ENCODE peak calls at places on chromosomes 13 and 19, in seven cellular contexts. One of them, this sample, is unnamed.

GRCh38 chr19:16886305-16886880 is 2.4 kb upstream of the F2RL3 start:
- DNase-seq in tibial nerve: peak
- DNase-seq in amygdala: no peak
- DNase-seq in tibial artery: no peak
- DNase-seq in CD4-positive, alpha-beta T cell: no peak
- DNase-seq in GM23338: no peak
- DNase-seq in nephron progenitor cell: no peak
- DNase-seq in this sample: peak

GRCh38 chr19:7788178-7788932 is 25.3 kb downstream of the CLEC4M start:
- DNase-seq in tibial nerve: no peak
- DNase-seq in amygdala: no peak
- DNase-seq in tibial artery: no peak
- DNase-seq in CD4-positive, alpha-beta T cell: no peak
- DNase-seq in GM23338: peak
- DNase-seq in nephron progenitor cell: peak
- DNase-seq in this sample: no peak

GRCh38 chr19:10474962-10475451 is 28.1 kb downstream of the KEAP1 start:
- DNase-seq in tibial nerve: no peak
- DNase-seq in amygdala: no peak
- DNase-seq in tibial artery: no peak
- DNase-seq in CD4-positive, alpha-beta T cell: no peak
- DNase-seq in GM23338: no peak
- DNase-seq in nephron progenitor cell: no peak
- DNase-seq in this sample: no peak

GRCh38 chr13:83950284-83950683 is 68.0 kb upstream of the SLITRK1 start:
- DNase-seq in tibial nerve: no peak
- DNase-seq in amygdala: no peak
- DNase-seq in tibial artery: no peak
- DNase-seq in CD4-positive, alpha-beta T cell: no peak
- DNase-seq in GM23338: no peak
- DNase-seq in nephron progenitor cell: no peak
- DNase-seq in this sample: no peak

GRCh38 chr19:54418030-54418929 is 3.0 kb downstream of the TTYH1 start:
- DNase-seq in tibial nerve: no peak
- DNase-seq in amygdala: peak
- DNase-seq in tibial artery: no peak
- DNase-seq in CD4-positive, alpha-beta T cell: no peak
- DNase-seq in GM23338: peak
- DNase-seq in nephron progenitor cell: no peak
- DNase-seq in this sample: no peak

GRCh38 chr19:54192972-54193371 is 1.9 kb downstream of the TSEN34 start:
- DNase-seq in tibial nerve: no peak
- DNase-seq in amygdala: no peak
- DNase-seq in tibial artery: no peak
- DNase-seq in CD4-positive, alpha-beta T cell: no peak
- DNase-seq in GM23338: no peak
- DNase-seq in nephron progenitor cell: no peak
- DNase-seq in this sample: no peak

GRCh38 chr13:63625869-63626268 is 2210.2 kb upstream of the PCDH20 start:
- DNase-seq in tibial nerve: no peak
- DNase-seq in amygdala: no peak
- DNase-seq in tibial artery: no peak
- DNase-seq in CD4-positive, alpha-beta T cell: no peak
- DNase-seq in GM23338: peak
- DNase-seq in nephron progenitor cell: no peak
- DNase-seq in this sample: no peak

GRCh38 chr13:112324121-112324520 is 52.0 kb upstream of the SPACA7 start:
- DNase-seq in tibial nerve: no peak
- DNase-seq in amygdala: no peak
- DNase-seq in tibial artery: no peak
- DNase-seq in CD4-positive, alpha-beta T cell: no peak
- DNase-seq in GM23338: no peak
- DNase-seq in nephron progenitor cell: peak
- DNase-seq in this sample: no peak

GRCh38 chr13:39106216-39106995 is 68.2 kb downstream of the NHLRC3 start:
- DNase-seq in tibial nerve: no peak
- DNase-seq in amygdala: no peak
- DNase-seq in tibial artery: no peak
- DNase-seq in CD4-positive, alpha-beta T cell: no peak
- DNase-seq in GM23338: no peak
- DNase-seq in nephron progenitor cell: no peak
- DNase-seq in this sample: no peak

GRCh38 chr13:77732287-77732686 is 34.8 kb downstream of the SLAIN1 start:
- DNase-seq in tibial nerve: no peak
- DNase-seq in amygdala: no peak
- DNase-seq in tibial artery: no peak
- DNase-seq in CD4-positive, alpha-beta T cell: no peak
- DNase-seq in GM23338: no peak
- DNase-seq in nephron progenitor cell: no peak
- DNase-seq in this sample: no peak

GRCh38 chr13:29402168-29402621 is 193.3 kb downstream of the SLC7A1 start:
- DNase-seq in tibial nerve: no peak
- DNase-seq in amygdala: peak
- DNase-seq in tibial artery: no peak
- DNase-seq in CD4-positive, alpha-beta T cell: no peak
- DNase-seq in GM23338: no peak
- DNase-seq in nephron progenitor cell: no peak
- DNase-seq in this sample: no peak

GRCh38 chr13:20943519-20944012 is 41.0 kb upstream of the XPO4 start:
- DNase-seq in tibial nerve: peak
- DNase-seq in amygdala: peak
- DNase-seq in tibial artery: peak
- DNase-seq in CD4-positive, alpha-beta T cell: peak
- DNase-seq in GM23338: peak
- DNase-seq in nephron progenitor cell: peak
- DNase-seq in this sample: no peak

GRCh38 chr19:35868823-35869326 is 501 bp downstream of the APLP1 start:
- DNase-seq in tibial nerve: no peak
- DNase-seq in amygdala: no peak
- DNase-seq in tibial artery: no peak
- DNase-seq in CD4-positive, alpha-beta T cell: no peak
- DNase-seq in GM23338: peak
- DNase-seq in nephron progenitor cell: no peak
- DNase-seq in this sample: no peak

GRCh38 chr13:29448124-29448685 is 147.3 kb downstream of the SLC7A1 start:
- DNase-seq in tibial nerve: no peak
- DNase-seq in amygdala: no peak
- DNase-seq in tibial artery: no peak
- DNase-seq in CD4-positive, alpha-beta T cell: no peak
- DNase-seq in GM23338: no peak
- DNase-seq in nephron progenitor cell: no peak
- DNase-seq in this sample: no peak

GRCh38 chr13:97548138-97548537 is 114.2 kb downstream of the RAP2A start:
- DNase-seq in tibial nerve: no peak
- DNase-seq in amygdala: no peak
- DNase-seq in tibial artery: no peak
- DNase-seq in CD4-positive, alpha-beta T cell: no peak
- DNase-seq in GM23338: no peak
- DNase-seq in nephron progenitor cell: no peak
- DNase-seq in this sample: no peak

GRCh38 chr13:36445806-36446423 is 13.6 kb downstream of the CCNA1 start:
- DNase-seq in tibial nerve: no peak
- DNase-seq in amygdala: no peak
- DNase-seq in tibial artery: no peak
- DNase-seq in CD4-positive, alpha-beta T cell: no peak
- DNase-seq in GM23338: no peak
- DNase-seq in nephron progenitor cell: no peak
- DNase-seq in this sample: no peak

GRCh38 chr19:17172624-17173345 is 42.4 kb upstream of the USE1 start:
- DNase-seq in tibial nerve: no peak
- DNase-seq in amygdala: no peak
- DNase-seq in tibial artery: no peak
- DNase-seq in CD4-positive, alpha-beta T cell: no peak
- DNase-seq in GM23338: no peak
- DNase-seq in nephron progenitor cell: no peak
- DNase-seq in this sample: no peak

GRCh38 chr13:44237276-44237767 is 136.3 kb upstream of the SERP2 start:
- DNase-seq in tibial nerve: peak
- DNase-seq in amygdala: no peak
- DNase-seq in tibial artery: peak
- DNase-seq in CD4-positive, alpha-beta T cell: no peak
- DNase-seq in GM23338: no peak
- DNase-seq in nephron progenitor cell: no peak
- DNase-seq in this sample: no peak

GRCh38 chr19:55690769-55691545 is 15.9 kb downstream of the EPN1 start:
- DNase-seq in tibial nerve: no peak
- DNase-seq in amygdala: no peak
- DNase-seq in tibial artery: peak
- DNase-seq in CD4-positive, alpha-beta T cell: no peak
- DNase-seq in GM23338: no peak
- DNase-seq in nephron progenitor cell: no peak
- DNase-seq in this sample: peak

GRCh38 chr13:36275190-36276002 is 22.2 kb downstream of the CCDC169 start:
- DNase-seq in tibial nerve: peak
- DNase-seq in amygdala: no peak
- DNase-seq in tibial artery: no peak
- DNase-seq in CD4-positive, alpha-beta T cell: no peak
- DNase-seq in GM23338: peak
- DNase-seq in nephron progenitor cell: peak
- DNase-seq in this sample: no peak

GRCh38 chr13:61202042-61202441 is 213.6 kb downstream of the PCDH20 start:
- DNase-seq in tibial nerve: no peak
- DNase-seq in amygdala: no peak
- DNase-seq in tibial artery: no peak
- DNase-seq in CD4-positive, alpha-beta T cell: no peak
- DNase-seq in GM23338: peak
- DNase-seq in nephron progenitor cell: no peak
- DNase-seq in this sample: no peak

GRCh38 chr13:49985129-49985528 is 11.7 kb upstream of the TRIM13 start:
- DNase-seq in tibial nerve: no peak
- DNase-seq in amygdala: no peak
- DNase-seq in tibial artery: no peak
- DNase-seq in CD4-positive, alpha-beta T cell: no peak
- DNase-seq in GM23338: no peak
- DNase-seq in nephron progenitor cell: no peak
- DNase-seq in this sample: no peak

GRCh38 chr13:50676602-50677001 is 166.9 kb downstream of the DLEU7 start:
- DNase-seq in tibial nerve: no peak
- DNase-seq in amygdala: no peak
- DNase-seq in tibial artery: no peak
- DNase-seq in CD4-positive, alpha-beta T cell: no peak
- DNase-seq in GM23338: no peak
- DNase-seq in nephron progenitor cell: no peak
- DNase-seq in this sample: no peak

GRCh38 chr13:41668130-41668757 is 210.9 kb downstream of the RGCC start:
- DNase-seq in tibial nerve: peak
- DNase-seq in amygdala: peak
- DNase-seq in tibial artery: peak
- DNase-seq in CD4-positive, alpha-beta T cell: no peak
- DNase-seq in GM23338: peak
- DNase-seq in nephron progenitor cell: peak
- DNase-seq in this sample: peak

GRCh38 chr19:38020331-38020730 is 113.3 kb downstream of the SIPA1L3 start:
- DNase-seq in tibial nerve: no peak
- DNase-seq in amygdala: no peak
- DNase-seq in tibial artery: no peak
- DNase-seq in CD4-positive, alpha-beta T cell: no peak
- DNase-seq in GM23338: no peak
- DNase-seq in nephron progenitor cell: no peak
- DNase-seq in this sample: peak

GRCh38 chr13:110533771-110534670 is 27.5 kb downstream of the RAB20 start:
- DNase-seq in tibial nerve: no peak
- DNase-seq in amygdala: no peak
- DNase-seq in tibial artery: no peak
- DNase-seq in CD4-positive, alpha-beta T cell: no peak
- DNase-seq in GM23338: no peak
- DNase-seq in nephron progenitor cell: no peak
- DNase-seq in this sample: no peak

GRCh38 chr19:7888145-7888825 is at the start of gene LRRC8E:
- DNase-seq in tibial nerve: no peak
- DNase-seq in amygdala: no peak
- DNase-seq in tibial artery: no peak
- DNase-seq in CD4-positive, alpha-beta T cell: no peak
- DNase-seq in GM23338: peak
- DNase-seq in nephron progenitor cell: peak
- DNase-seq in this sample: peak

GRCh38 chr19:15629003-15629880 is 11.5 kb upstream of the CYP4F3 start:
- DNase-seq in tibial nerve: peak
- DNase-seq in amygdala: peak
- DNase-seq in tibial artery: peak
- DNase-seq in CD4-positive, alpha-beta T cell: peak
- DNase-seq in GM23338: peak
- DNase-seq in nephron progenitor cell: peak
- DNase-seq in this sample: peak

GRCh38 chr13:45501175-45501526 is 36.4 kb downstream of the COG3 start:
- DNase-seq in tibial nerve: no peak
- DNase-seq in amygdala: no peak
- DNase-seq in tibial artery: no peak
- DNase-seq in CD4-positive, alpha-beta T cell: no peak
- DNase-seq in GM23338: no peak
- DNase-seq in nephron progenitor cell: no peak
- DNase-seq in this sample: no peak

GRCh38 chr13:89695343-89696257 is 1651.9 kb upstream of the MIR17HG start:
- DNase-seq in tibial nerve: peak
- DNase-seq in amygdala: no peak
- DNase-seq in tibial artery: no peak
- DNase-seq in CD4-positive, alpha-beta T cell: no peak
- DNase-seq in GM23338: peak
- DNase-seq in nephron progenitor cell: peak
- DNase-seq in this sample: no peak

GRCh38 chr19:18860725-18861124 is 29.0 kb downstream of the UPF1 start:
- DNase-seq in tibial nerve: no peak
- DNase-seq in amygdala: no peak
- DNase-seq in tibial artery: no peak
- DNase-seq in CD4-positive, alpha-beta T cell: no peak
- DNase-seq in GM23338: no peak
- DNase-seq in nephron progenitor cell: no peak
- DNase-seq in this sample: no peak

GRCh38 chr19:643736-644135 is 4.1 kb downstream of the FGF22 start:
- DNase-seq in tibial nerve: no peak
- DNase-seq in amygdala: no peak
- DNase-seq in tibial artery: no peak
- DNase-seq in CD4-positive, alpha-beta T cell: no peak
- DNase-seq in GM23338: no peak
- DNase-seq in nephron progenitor cell: no peak
- DNase-seq in this sample: peak

GRCh38 chr13:46992383-46992952 is 95.6 kb upstream of the HTR2A start:
- DNase-seq in tibial nerve: no peak
- DNase-seq in amygdala: no peak
- DNase-seq in tibial artery: no peak
- DNase-seq in CD4-positive, alpha-beta T cell: no peak
- DNase-seq in GM23338: peak
- DNase-seq in nephron progenitor cell: no peak
- DNase-seq in this sample: no peak

GRCh38 chr19:12665281-12665573 is 1.3 kb downstream of the MAN2B1 start:
- DNase-seq in tibial nerve: no peak
- DNase-seq in amygdala: no peak
- DNase-seq in tibial artery: peak
- DNase-seq in CD4-positive, alpha-beta T cell: peak
- DNase-seq in GM23338: no peak
- DNase-seq in nephron progenitor cell: no peak
- DNase-seq in this sample: peak

GRCh38 chr19:41449079-41449864 is 6.3 kb downstream of the ERICH4 start:
- DNase-seq in tibial nerve: peak
- DNase-seq in amygdala: peak
- DNase-seq in tibial artery: peak
- DNase-seq in CD4-positive, alpha-beta T cell: peak
- DNase-seq in GM23338: peak
- DNase-seq in nephron progenitor cell: peak
- DNase-seq in this sample: peak

GRCh38 chr13:87107626-87108025 is 563.5 kb upstream of the SLITRK5 start:
- DNase-seq in tibial nerve: no peak
- DNase-seq in amygdala: no peak
- DNase-seq in tibial artery: no peak
- DNase-seq in CD4-positive, alpha-beta T cell: no peak
- DNase-seq in GM23338: no peak
- DNase-seq in nephron progenitor cell: no peak
- DNase-seq in this sample: no peak

GRCh38 chr19:10580979-10581631 is 6.0 kb downstream of the AP1M2 start:
- DNase-seq in tibial nerve: peak
- DNase-seq in amygdala: peak
- DNase-seq in tibial artery: peak
- DNase-seq in CD4-positive, alpha-beta T cell: peak
- DNase-seq in GM23338: peak
- DNase-seq in nephron progenitor cell: peak
- DNase-seq in this sample: peak

GRCh38 chr13:27182844-27183497 is 11.4 kb upstream of the USP12 start:
- DNase-seq in tibial nerve: peak
- DNase-seq in amygdala: no peak
- DNase-seq in tibial artery: peak
- DNase-seq in CD4-positive, alpha-beta T cell: no peak
- DNase-seq in GM23338: no peak
- DNase-seq in nephron progenitor cell: no peak
- DNase-seq in this sample: peak